ENCODE peak calls at places on chromosomes 12 and 14, in seven cellular contexts. One of them, this sample, is unnamed.

GRCh38 chr12:2052861-2053674 is at the start of gene CACNA1C:
- DNase-seq in mesenchymal stem cell: peak
- DNase-seq in trophoblast cell: peak
- DNase-seq in mesendoderm: peak
- DNase-seq in IMR-90: peak
- DNase-seq in H1: no peak
- DNase-seq in neuronal stem cell: peak
- DNase-seq in this sample: peak

GRCh38 chr12:108604208-108604941 is 6.5 kb upstream of the TMEM119 start:
- DNase-seq in H1: no peak
- DNase-seq in mesenchymal stem cell: no peak
- DNase-seq in IMR-90: no peak
- DNase-seq in trophoblast cell: no peak
- DNase-seq in neuronal stem cell: no peak
- DNase-seq in mesendoderm: no peak
- DNase-seq in this sample: no peak

GRCh38 chr12:53005215-53005985 is 856 bp upstream of the EIF4B start:
- DNase-seq in mesenchymal stem cell: peak
- DNase-seq in mesendoderm: peak
- DNase-seq in trophoblast cell: no peak
- DNase-seq in neuronal stem cell: peak
- DNase-seq in IMR-90: no peak
- DNase-seq in H1: no peak
- DNase-seq in this sample: no peak

GRCh38 chr12:51183816-51184215 is 10.9 kb upstream of the TFCP2 start:
- DNase-seq in mesendoderm: no peak
- DNase-seq in IMR-90: peak
- DNase-seq in mesenchymal stem cell: peak
- DNase-seq in neuronal stem cell: no peak
- DNase-seq in trophoblast cell: no peak
- DNase-seq in H1: no peak
- DNase-seq in this sample: no peak

GRCh38 chr12:56020437-56021189 is at the start of gene IKZF4:
- DNase-seq in trophoblast cell: no peak
- DNase-seq in H1: no peak
- DNase-seq in neuronal stem cell: peak
- DNase-seq in IMR-90: peak
- DNase-seq in mesendoderm: peak
- DNase-seq in mesenchymal stem cell: peak
- DNase-seq in this sample: peak

GRCh38 chr12:89373772-89374572 is 21.7 kb upstream of the DUSP6 start:
- DNase-seq in trophoblast cell: no peak
- DNase-seq in H1: no peak
- DNase-seq in mesendoderm: no peak
- DNase-seq in neuronal stem cell: no peak
- DNase-seq in mesenchymal stem cell: peak
- DNase-seq in IMR-90: peak
- DNase-seq in this sample: no peak

GRCh38 chr14:29709490-29709889 is 218.2 kb downstream of the PRKD1 start:
- DNase-seq in trophoblast cell: no peak
- DNase-seq in mesendoderm: peak
- DNase-seq in IMR-90: peak
- DNase-seq in neuronal stem cell: no peak
- DNase-seq in mesenchymal stem cell: peak
- DNase-seq in H1: no peak
- DNase-seq in this sample: no peak

GRCh38 chr12:29148065-29148957 is 767 bp upstream of the FAR2 start:
- DNase-seq in H1: no peak
- DNase-seq in IMR-90: no peak
- DNase-seq in mesenchymal stem cell: peak
- DNase-seq in trophoblast cell: no peak
- DNase-seq in neuronal stem cell: no peak
- DNase-seq in mesendoderm: peak
- DNase-seq in this sample: no peak

GRCh38 chr14:75301666-75302325 is 23.2 kb downstream of the FOS start:
- DNase-seq in H1: no peak
- DNase-seq in IMR-90: no peak
- DNase-seq in trophoblast cell: peak
- DNase-seq in mesenchymal stem cell: peak
- DNase-seq in neuronal stem cell: no peak
- DNase-seq in mesendoderm: no peak
- DNase-seq in this sample: no peak

GRCh38 chr12:2183556-2184541 is 131.1 kb downstream of the CACNA1C start:
- DNase-seq in H1: no peak
- DNase-seq in neuronal stem cell: peak
- DNase-seq in mesendoderm: peak
- DNase-seq in mesenchymal stem cell: peak
- DNase-seq in IMR-90: peak
- DNase-seq in trophoblast cell: peak
- DNase-seq in this sample: no peak

GRCh38 chr12:52260351-52261210 is 13.9 kb upstream of the KRT86 start:
- DNase-seq in mesendoderm: no peak
- DNase-seq in IMR-90: peak
- DNase-seq in mesenchymal stem cell: no peak
- DNase-seq in neuronal stem cell: no peak
- DNase-seq in H1: no peak
- DNase-seq in trophoblast cell: no peak
- DNase-seq in this sample: no peak

GRCh38 chr12:2900642-2901041 is 10.0 kb downstream of the TULP3 start:
- DNase-seq in mesendoderm: no peak
- DNase-seq in IMR-90: no peak
- DNase-seq in neuronal stem cell: no peak
- DNase-seq in trophoblast cell: no peak
- DNase-seq in mesenchymal stem cell: no peak
- DNase-seq in H1: no peak
- DNase-seq in this sample: no peak

GRCh38 chr14:54737132-54737711 is 165.4 kb downstream of the GCH1 start:
- DNase-seq in H1: no peak
- DNase-seq in trophoblast cell: no peak
- DNase-seq in mesendoderm: peak
- DNase-seq in neuronal stem cell: no peak
- DNase-seq in IMR-90: peak
- DNase-seq in mesenchymal stem cell: peak
- DNase-seq in this sample: no peak

GRCh38 chr14:105476937-105477658 is 2.5 kb downstream of the CRIP2 start:
- DNase-seq in H1: no peak
- DNase-seq in IMR-90: no peak
- DNase-seq in mesenchymal stem cell: no peak
- DNase-seq in mesendoderm: no peak
- DNase-seq in trophoblast cell: no peak
- DNase-seq in neuronal stem cell: no peak
- DNase-seq in this sample: no peak

GRCh38 chr12:19811922-19812321 is 372.6 kb downstream of the AEBP2 start:
- DNase-seq in IMR-90: no peak
- DNase-seq in mesendoderm: no peak
- DNase-seq in trophoblast cell: peak
- DNase-seq in mesenchymal stem cell: no peak
- DNase-seq in neuronal stem cell: no peak
- DNase-seq in H1: no peak
- DNase-seq in this sample: no peak

GRCh38 chr14:44149597-44149996 is 357.5 kb downstream of the FSCB start:
- DNase-seq in mesendoderm: peak
- DNase-seq in H1: peak
- DNase-seq in trophoblast cell: no peak
- DNase-seq in neuronal stem cell: peak
- DNase-seq in IMR-90: no peak
- DNase-seq in mesenchymal stem cell: peak
- DNase-seq in this sample: peak

GRCh38 chr12:3752741-3753486 is at the start of gene CRACR2A:
- DNase-seq in H1: peak
- DNase-seq in trophoblast cell: no peak
- DNase-seq in IMR-90: peak
- DNase-seq in mesendoderm: peak
- DNase-seq in neuronal stem cell: peak
- DNase-seq in mesenchymal stem cell: peak
- DNase-seq in this sample: peak

GRCh38 chr14:101542391-101542790 is 18.9 kb upstream of the DIO3 start:
- DNase-seq in neuronal stem cell: no peak
- DNase-seq in trophoblast cell: no peak
- DNase-seq in mesendoderm: no peak
- DNase-seq in IMR-90: no peak
- DNase-seq in mesenchymal stem cell: no peak
- DNase-seq in H1: no peak
- DNase-seq in this sample: no peak

GRCh38 chr14:70303528-70304293 is 55.8 kb downstream of the COX16 start:
- DNase-seq in IMR-90: no peak
- DNase-seq in mesendoderm: peak
- DNase-seq in H1: no peak
- DNase-seq in neuronal stem cell: no peak
- DNase-seq in trophoblast cell: no peak
- DNase-seq in mesenchymal stem cell: no peak
- DNase-seq in this sample: no peak

GRCh38 chr14:101064121-101064661 is 160.7 kb upstream of the RTL1 start:
- DNase-seq in neuronal stem cell: no peak
- DNase-seq in mesendoderm: no peak
- DNase-seq in H1: no peak
- DNase-seq in mesenchymal stem cell: no peak
- DNase-seq in IMR-90: no peak
- DNase-seq in trophoblast cell: no peak
- DNase-seq in this sample: no peak

GRCh38 chr14:45940318-45940717 is 687.3 kb upstream of the MIS18BP1 start:
- DNase-seq in mesenchymal stem cell: no peak
- DNase-seq in trophoblast cell: no peak
- DNase-seq in IMR-90: no peak
- DNase-seq in mesendoderm: no peak
- DNase-seq in H1: no peak
- DNase-seq in neuronal stem cell: no peak
- DNase-seq in this sample: no peak

DNA sequence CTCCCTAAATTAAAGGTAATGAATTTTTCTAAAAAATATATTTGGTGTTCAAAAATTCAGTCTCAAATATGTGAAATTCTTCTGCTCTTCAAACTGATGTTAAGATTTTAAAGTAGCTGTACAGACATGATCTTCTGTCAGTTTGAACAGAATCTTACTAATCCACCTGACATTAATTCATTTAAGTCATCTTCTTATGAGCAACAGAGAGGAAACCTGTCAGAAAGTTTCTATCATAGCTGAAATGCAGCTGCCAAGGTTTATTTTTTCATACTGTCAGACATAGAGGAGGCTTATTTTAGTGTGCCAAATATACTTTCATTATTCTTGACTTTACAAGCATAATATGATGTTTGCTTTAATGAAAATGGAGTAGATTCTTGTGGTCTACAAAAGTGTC is 686.6 kb upstream of the MIS18BP1 start:
- DNase-seq in mesendoderm: no peak
- DNase-seq in trophoblast cell: no peak
- DNase-seq in mesenchymal stem cell: no peak
- DNase-seq in H1: no peak
- DNase-seq in neuronal stem cell: no peak
- DNase-seq in IMR-90: no peak
- DNase-seq in this sample: no peak
- H3K4ac ChIP-seq in mesendoderm: no peak
- H3K4ac ChIP-seq in trophoblast cell: no peak
- H3K4ac ChIP-seq in mesenchymal stem cell: no peak
- H3K4ac ChIP-seq in H1: no peak
- H3K4ac ChIP-seq in neuronal stem cell: no peak
- H3K4ac ChIP-seq in IMR-90: no peak
- H3K4ac ChIP-seq in this sample: no peak

GRCh38 chr12:57325395-57325794 is 74.4 kb upstream of the STAC3 start:
- DNase-seq in H1: no peak
- DNase-seq in neuronal stem cell: no peak
- DNase-seq in trophoblast cell: no peak
- DNase-seq in mesendoderm: no peak
- DNase-seq in IMR-90: no peak
- DNase-seq in mesenchymal stem cell: no peak
- DNase-seq in this sample: no peak

GRCh38 chr12:57330989-57331388 is 80.0 kb upstream of the STAC3 start:
- DNase-seq in mesendoderm: no peak
- DNase-seq in mesenchymal stem cell: no peak
- DNase-seq in trophoblast cell: no peak
- DNase-seq in H1: no peak
- DNase-seq in neuronal stem cell: no peak
- DNase-seq in IMR-90: no peak
- DNase-seq in this sample: no peak

GRCh38 chr12:57334219-57334618 is 83.2 kb upstream of the STAC3 start:
- DNase-seq in neuronal stem cell: no peak
- DNase-seq in H1: no peak
- DNase-seq in mesendoderm: no peak
- DNase-seq in mesenchymal stem cell: no peak
- DNase-seq in IMR-90: no peak
- DNase-seq in trophoblast cell: no peak
- DNase-seq in this sample: no peak

GRCh38 chr12:57332646-57333312 is 81.8 kb upstream of the STAC3 start:
- DNase-seq in H1: no peak
- DNase-seq in mesenchymal stem cell: peak
- DNase-seq in trophoblast cell: no peak
- DNase-seq in IMR-90: peak
- DNase-seq in neuronal stem cell: no peak
- DNase-seq in mesendoderm: no peak
- DNase-seq in this sample: no peak

GRCh38 chr12:57329219-57329618 is 78.2 kb upstream of the STAC3 start:
- DNase-seq in neuronal stem cell: no peak
- DNase-seq in mesenchymal stem cell: no peak
- DNase-seq in mesendoderm: no peak
- DNase-seq in H1: no peak
- DNase-seq in trophoblast cell: peak
- DNase-seq in IMR-90: no peak
- DNase-seq in this sample: no peak
- H3K4ac ChIP-seq in neuronal stem cell: no peak
- H3K4ac ChIP-seq in mesenchymal stem cell: no peak
- H3K4ac ChIP-seq in mesendoderm: no peak
- H3K4ac ChIP-seq in H1: no peak
- H3K4ac ChIP-seq in trophoblast cell: no peak
- H3K4ac ChIP-seq in IMR-90: no peak
- H3K4ac ChIP-seq in this sample: no peak

GRCh38 chr14:36785511-36785910 is 123.9 kb downstream of the PAX9 start:
- DNase-seq in mesenchymal stem cell: no peak
- DNase-seq in IMR-90: no peak
- DNase-seq in trophoblast cell: no peak
- DNase-seq in mesendoderm: no peak
- DNase-seq in neuronal stem cell: no peak
- DNase-seq in H1: no peak
- DNase-seq in this sample: no peak

GRCh38 chr14:36784541-36784940 is 122.9 kb downstream of the PAX9 start:
- DNase-seq in trophoblast cell: no peak
- DNase-seq in neuronal stem cell: no peak
- DNase-seq in IMR-90: peak
- DNase-seq in mesenchymal stem cell: peak
- DNase-seq in H1: no peak
- DNase-seq in mesendoderm: peak
- DNase-seq in this sample: no peak

DNA sequence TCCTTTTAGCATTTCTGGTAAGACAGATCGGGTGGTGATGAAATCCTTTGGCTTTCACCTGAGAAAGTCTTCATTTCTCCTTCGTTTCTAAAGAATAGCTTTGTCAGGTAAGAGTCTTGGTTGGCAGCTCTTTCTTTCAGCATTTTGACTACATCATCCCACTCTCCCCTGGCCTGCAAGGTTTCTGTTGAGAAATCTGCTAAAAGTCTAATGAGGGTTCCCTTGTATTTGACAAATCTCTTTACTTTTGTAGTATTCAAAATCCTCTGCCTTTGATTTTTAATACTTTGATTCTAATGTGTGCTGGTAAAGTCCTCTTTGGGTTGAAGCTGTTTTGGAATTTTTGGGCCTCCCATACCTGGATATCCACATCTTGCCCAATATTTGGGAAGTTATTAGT is 120.2 kb downstream of the PAX9 start:
- DNase-seq in IMR-90: no peak
- DNase-seq in mesenchymal stem cell: no peak
- DNase-seq in mesendoderm: no peak
- DNase-seq in H1: no peak
- DNase-seq in neuronal stem cell: no peak
- DNase-seq in trophoblast cell: no peak
- DNase-seq in this sample: no peak
- H3K4ac ChIP-seq in IMR-90: no peak
- H3K4ac ChIP-seq in mesenchymal stem cell: no peak
- H3K4ac ChIP-seq in mesendoderm: no peak
- H3K4ac ChIP-seq in H1: no peak
- H3K4ac ChIP-seq in neuronal stem cell: no peak
- H3K4ac ChIP-seq in trophoblast cell: no peak
- H3K4ac ChIP-seq in this sample: no peak

GRCh38 chr14:59161571-59162175 is 26.8 kb upstream of the DAAM1 start:
- DNase-seq in trophoblast cell: no peak
- DNase-seq in IMR-90: peak
- DNase-seq in H1: no peak
- DNase-seq in neuronal stem cell: peak
- DNase-seq in mesendoderm: peak
- DNase-seq in mesenchymal stem cell: peak
- DNase-seq in this sample: no peak
- H3K4ac ChIP-seq in trophoblast cell: no peak
- H3K4ac ChIP-seq in IMR-90: no peak
- H3K4ac ChIP-seq in H1: no peak
- H3K4ac ChIP-seq in neuronal stem cell: no peak
- H3K4ac ChIP-seq in mesendoderm: no peak
- H3K4ac ChIP-seq in mesenchymal stem cell: no peak
- H3K4ac ChIP-seq in this sample: no peak

This sample was measured in H9.